ENCODE peak calls at places on chromosomes 3 and 15, in five cellular contexts. One of them, this sample, is unnamed.

GRCh38 chr15:67690936-67691335 is 134.4 kb upstream of the SKOR1 start:
- DNase-seq in PC-9: no peak
- DNase-seq in tibial nerve: no peak
- DNase-seq in IMR-90: peak; percentile 77
- DNase-seq in GM12865: peak; percentile 1
- DNase-seq in this sample: no peak

GRCh38 chr15:95559875-95560394 is 770.6 kb upstream of the NR2F2 start:
- DNase-seq in GM12865: no peak
- DNase-seq in tibial nerve: no peak
- DNase-seq in PC-9: peak; percentile 69
- DNase-seq in IMR-90: peak; percentile 97
- DNase-seq in this sample: no peak

GRCh38 chr15:62742409-62743171 is 300.0 kb upstream of the TPM1 start:
- DNase-seq in IMR-90: peak; percentile 90
- DNase-seq in GM12865: peak; percentile 65
- DNase-seq in PC-9: peak; percentile 39
- DNase-seq in tibial nerve: peak; percentile 42
- DNase-seq in this sample: no peak

GRCh38 chr3:50599115-50599715 is 12.4 kb downstream of the CISH start:
- DNase-seq in PC-9: no peak
- DNase-seq in IMR-90: no peak
- DNase-seq in tibial nerve: no peak
- DNase-seq in GM12865: no peak
- DNase-seq in this sample: no peak

GRCh38 chr15:75887178-75887577 is 16.5 kb upstream of the FBXO22 start:
- DNase-seq in PC-9: no peak
- DNase-seq in tibial nerve: no peak
- DNase-seq in GM12865: no peak
- DNase-seq in IMR-90: no peak
- DNase-seq in this sample: no peak

GRCh38 chr3:11240496-11240895 is 31.7 kb upstream of the ATG7 start:
- DNase-seq in IMR-90: no peak
- DNase-seq in tibial nerve: no peak
- DNase-seq in PC-9: no peak
- DNase-seq in GM12865: no peak
- DNase-seq in this sample: no peak

GRCh38 chr3:73547427-73548036 is 77.2 kb downstream of the PDZRN3 start:
- DNase-seq in PC-9: no peak
- DNase-seq in IMR-90: peak; percentile 94
- DNase-seq in tibial nerve: no peak
- DNase-seq in GM12865: no peak
- DNase-seq in this sample: no peak

GRCh38 chr3:48118322-48118721 is 69.9 kb downstream of the CDC25A start:
- DNase-seq in PC-9: no peak
- DNase-seq in tibial nerve: no peak
- DNase-seq in IMR-90: no peak
- DNase-seq in GM12865: peak; percentile 26
- DNase-seq in this sample: no peak

GRCh38 chr3:86958534-86958933 is 32.4 kb downstream of the VGLL3 start:
- DNase-seq in tibial nerve: no peak
- DNase-seq in GM12865: no peak
- DNase-seq in PC-9: no peak
- DNase-seq in IMR-90: peak; percentile 89
- DNase-seq in this sample: no peak

GRCh38 chr3:78659386-78659987 is 1108.3 kb downstream of the ROBO1 start:
- DNase-seq in GM12865: peak; percentile 73
- DNase-seq in PC-9: no peak
- DNase-seq in IMR-90: peak; percentile 57
- DNase-seq in tibial nerve: no peak
- DNase-seq in this sample: no peak

GRCh38 chr3:194985031-194985578 is 285.9 kb downstream of the XXYLT1 start:
- DNase-seq in GM12865: no peak
- DNase-seq in IMR-90: peak; percentile 47
- DNase-seq in PC-9: no peak
- DNase-seq in tibial nerve: peak; percentile 37
- DNase-seq in this sample: no peak

GRCh38 chr15:69537085-69537484 is 84.5 kb downstream of the RPLP1 start:
- DNase-seq in tibial nerve: no peak
- DNase-seq in PC-9: no peak
- DNase-seq in GM12865: no peak
- DNase-seq in IMR-90: no peak
- DNase-seq in this sample: no peak

GRCh38 chr3:178255315-178255714 is 280.9 kb upstream of the KCNMB2 start:
- DNase-seq in PC-9: no peak
- DNase-seq in IMR-90: peak; percentile 34
- DNase-seq in tibial nerve: no peak
- DNase-seq in GM12865: no peak
- DNase-seq in this sample: no peak

GRCh38 chr3:162865466-162865865 is 1368.9 kb downstream of the OTOL1 start:
- DNase-seq in tibial nerve: no peak
- DNase-seq in GM12865: no peak
- DNase-seq in IMR-90: no peak
- DNase-seq in PC-9: no peak
- DNase-seq in this sample: no peak

GRCh38 chr3:22016197-22016596 is 265.2 kb upstream of the ZNF385D start:
- DNase-seq in GM12865: no peak
- DNase-seq in IMR-90: no peak
- DNase-seq in tibial nerve: no peak
- DNase-seq in PC-9: no peak
- DNase-seq in this sample: no peak

GRCh38 chr15:52262364-52262763 is 33.2 kb downstream of the MYO5C start:
- DNase-seq in IMR-90: no peak
- DNase-seq in GM12865: no peak
- DNase-seq in PC-9: no peak
- DNase-seq in tibial nerve: no peak
- DNase-seq in this sample: no peak

GRCh38 chr3:2036096-2036495 is 62.6 kb upstream of the CNTN4 start:
- DNase-seq in tibial nerve: no peak
- DNase-seq in GM12865: no peak
- DNase-seq in PC-9: no peak
- DNase-seq in IMR-90: no peak
- DNase-seq in this sample: no peak

GRCh38 chr3:90091557-90091956 is 984.1 kb downstream of the EPHA3 start:
- DNase-seq in PC-9: no peak
- DNase-seq in tibial nerve: no peak
- DNase-seq in GM12865: peak; percentile 13
- DNase-seq in IMR-90: peak; percentile 34
- DNase-seq in this sample: no peak

GRCh38 chr15:78076231-78077052 is 1.1 kb downstream of the TBC1D2B start:
- DNase-seq in GM12865: no peak
- DNase-seq in tibial nerve: no peak
- DNase-seq in IMR-90: no peak
- DNase-seq in PC-9: no peak
- DNase-seq in this sample: no peak
- TF ChIP-seq CTCF in GM12865: no peak
- TF ChIP-seq CTCF in tibial nerve: no peak
- TF ChIP-seq CTCF in IMR-90: peak; percentile 19
- TF ChIP-seq CTCF in PC-9: no peak
- TF ChIP-seq CTCF in this sample: peak; percentile 46

GRCh38 chr15:35695002-35695401 is 149.0 kb upstream of the DPH6 start:
- DNase-seq in PC-9: no peak
- DNase-seq in IMR-90: no peak
- DNase-seq in GM12865: no peak
- DNase-seq in tibial nerve: no peak
- DNase-seq in this sample: no peak

GRCh38 chr15:35698331-35698730 is 152.4 kb upstream of the DPH6 start:
- DNase-seq in PC-9: no peak
- DNase-seq in tibial nerve: no peak
- DNase-seq in IMR-90: no peak
- DNase-seq in GM12865: no peak
- DNase-seq in this sample: no peak

GRCh38 chr15:35698978-35699377 is 153.0 kb upstream of the DPH6 start:
- DNase-seq in IMR-90: no peak
- DNase-seq in PC-9: no peak
- DNase-seq in GM12865: no peak
- DNase-seq in tibial nerve: no peak
- DNase-seq in this sample: no peak

GRCh38 chr15:35696767-35697231 is 150.8 kb upstream of the DPH6 start:
- DNase-seq in PC-9: peak; percentile 59
- DNase-seq in IMR-90: peak; percentile 93
- DNase-seq in GM12865: no peak
- DNase-seq in tibial nerve: no peak
- DNase-seq in this sample: no peak

DNA sequence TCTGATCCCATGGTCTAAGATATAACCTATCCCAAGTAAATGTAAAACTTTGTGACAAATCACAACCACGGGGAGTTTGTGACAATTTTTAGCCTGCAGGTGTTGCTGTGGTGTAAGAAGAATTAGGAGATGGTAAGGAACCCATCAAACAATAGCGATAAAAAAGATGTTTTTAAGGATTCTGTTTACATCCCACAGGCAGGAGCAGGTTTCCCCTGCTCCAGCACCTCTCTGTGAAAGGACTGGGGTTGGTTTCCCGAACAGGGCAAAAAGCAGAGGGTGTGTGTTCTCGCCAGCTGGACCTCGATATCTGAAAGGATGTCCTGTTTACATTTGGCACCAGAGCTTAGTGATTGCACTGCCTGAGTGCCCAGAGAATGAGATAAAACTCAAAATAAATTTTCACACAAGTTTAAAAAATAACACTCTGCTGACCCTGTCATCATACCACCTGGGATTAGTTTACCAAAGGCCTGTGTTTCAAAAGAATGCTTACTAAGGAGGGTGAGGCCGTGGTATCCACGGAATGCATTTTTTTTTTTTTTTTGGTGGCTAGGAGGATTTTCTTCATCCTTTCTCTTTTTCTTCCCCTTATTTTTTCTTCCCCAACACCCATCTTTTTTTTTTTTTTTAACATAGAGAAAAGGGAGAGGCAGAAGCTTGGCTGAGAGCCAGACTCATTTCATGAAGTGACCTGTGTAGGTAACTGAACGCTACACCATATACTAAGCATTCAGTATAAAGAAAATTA is 151.8 kb upstream of the DPH6 start:
- DNase-seq in IMR-90: peak; percentile 82
- DNase-seq in PC-9: peak; percentile 58
- DNase-seq in tibial nerve: no peak
- DNase-seq in GM12865: no peak
- DNase-seq in this sample: no peak
- TF ChIP-seq CTCF in IMR-90: no peak
- TF ChIP-seq CTCF in PC-9: no peak
- TF ChIP-seq CTCF in tibial nerve: no peak
- TF ChIP-seq CTCF in GM12865: peak; percentile 6
- TF ChIP-seq CTCF in this sample: peak; percentile 75

GRCh38 chr3:135514064-135514455 is 451.5 kb upstream of the PPP2R3A start:
- DNase-seq in tibial nerve: no peak
- DNase-seq in GM12865: no peak
- DNase-seq in IMR-90: no peak
- DNase-seq in PC-9: no peak
- DNase-seq in this sample: no peak

GRCh38 chr3:135513106-135514063 is 452.1 kb upstream of the PPP2R3A start:
- DNase-seq in tibial nerve: no peak
- DNase-seq in GM12865: peak; percentile 8
- DNase-seq in PC-9: no peak
- DNase-seq in IMR-90: peak; percentile 76
- DNase-seq in this sample: no peak

DNA sequence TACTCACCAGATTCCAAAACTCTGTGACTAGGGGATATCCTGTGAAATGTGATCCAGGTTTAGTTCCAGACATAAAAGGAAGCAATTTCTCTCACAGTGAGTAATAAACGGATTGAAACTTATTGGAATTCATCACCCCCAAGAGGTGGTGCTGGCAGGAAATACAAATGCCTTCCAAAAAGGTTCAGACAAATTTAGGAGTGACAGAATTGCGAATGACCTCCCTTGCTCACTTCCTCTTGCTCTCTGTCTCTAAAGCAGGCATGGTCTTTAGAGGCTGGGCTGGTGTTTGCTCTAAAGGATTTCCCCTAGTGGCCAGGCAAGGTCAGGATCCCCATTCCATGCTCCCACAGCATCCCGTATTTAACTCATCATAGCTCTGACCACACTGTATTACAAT is 449.4 kb upstream of the PPP2R3A start:
- DNase-seq in PC-9: no peak
- DNase-seq in IMR-90: peak; percentile 41
- DNase-seq in GM12865: no peak
- DNase-seq in tibial nerve: no peak
- DNase-seq in this sample: no peak
- TF ChIP-seq CTCF in PC-9: no peak
- TF ChIP-seq CTCF in IMR-90: peak; percentile 22
- TF ChIP-seq CTCF in GM12865: no peak
- TF ChIP-seq CTCF in tibial nerve: no peak
- TF ChIP-seq CTCF in this sample: peak; percentile 28

GRCh38 chr3:133659806-133660205 is 1.9 kb downstream of the TOPBP1 start:
- DNase-seq in IMR-90: no peak
- DNase-seq in GM12865: no peak
- DNase-seq in tibial nerve: no peak
- DNase-seq in PC-9: no peak
- DNase-seq in this sample: no peak

GRCh38 chr3:133662256-133662773 is 574 bp upstream of the TOPBP1 start:
- DNase-seq in tibial nerve: no peak
- DNase-seq in IMR-90: peak; percentile 27
- DNase-seq in GM12865: peak; percentile 56
- DNase-seq in PC-9: no peak
- DNase-seq in this sample: no peak

GRCh38 chr3:133667118-133667517 is 5.4 kb upstream of the TOPBP1 start:
- DNase-seq in PC-9: no peak
- DNase-seq in IMR-90: no peak
- DNase-seq in GM12865: no peak
- DNase-seq in tibial nerve: no peak
- DNase-seq in this sample: no peak

GRCh38 chr3:133661454-133662255 is at the start of gene TOPBP1:
- DNase-seq in GM12865: peak; percentile 89
- DNase-seq in IMR-90: peak; percentile 70
- DNase-seq in PC-9: peak; percentile 52
- DNase-seq in tibial nerve: peak; percentile 30
- DNase-seq in this sample: no peak

DNA sequence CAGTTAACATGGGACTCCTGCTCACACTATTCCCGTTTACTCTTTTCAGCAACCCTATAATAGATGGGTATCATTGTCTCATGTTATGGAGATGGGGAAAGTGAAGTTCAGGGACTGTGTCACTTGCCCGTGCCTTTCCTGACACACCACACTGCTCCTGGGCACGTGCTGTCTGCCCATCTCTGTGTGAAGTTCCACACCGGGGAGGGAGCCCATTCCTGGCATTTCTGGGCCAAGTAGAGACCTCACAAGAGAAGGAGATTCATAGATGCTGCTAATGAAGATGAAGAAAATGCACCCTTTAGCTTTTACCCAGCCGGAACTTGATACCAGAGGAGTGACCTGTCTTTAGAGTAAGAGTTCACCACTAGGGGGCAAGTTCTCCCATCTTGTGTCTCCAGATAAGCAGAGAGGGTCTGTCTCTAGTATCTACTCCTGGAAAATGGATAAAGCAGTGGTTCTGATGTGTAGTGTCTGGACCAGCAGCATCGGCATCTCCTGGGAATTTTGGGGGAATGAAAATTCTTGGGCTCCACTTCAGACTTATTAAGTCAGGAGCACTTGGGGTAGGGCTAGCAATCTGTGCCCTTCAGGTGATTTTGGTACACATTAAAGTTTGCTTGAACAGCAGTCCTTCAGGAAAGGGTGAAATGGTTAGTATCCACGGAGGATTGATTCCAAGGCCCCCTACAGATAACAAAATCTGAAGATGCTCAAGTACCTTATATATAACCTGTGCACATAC is 2.0 kb upstream of the TOPBP1 start:
- DNase-seq in tibial nerve: no peak
- DNase-seq in IMR-90: peak; percentile 55
- DNase-seq in GM12865: peak; percentile 82
- DNase-seq in PC-9: peak; percentile 49
- DNase-seq in this sample: no peak
- TF ChIP-seq CTCF in tibial nerve: peak; percentile 27
- TF ChIP-seq CTCF in IMR-90: peak; percentile 55
- TF ChIP-seq CTCF in GM12865: peak; percentile 82
- TF ChIP-seq CTCF in PC-9: peak; percentile 78
- TF ChIP-seq CTCF in this sample: peak; percentile 80

This sample was measured in chondrocyte.